ENCODE peak calls at places on chromosomes 13 and 19, in ten cellular contexts. P, Y, L, V, F, S, X, R, D and A are unnamed samples.

GRCh38 chr13:98977568-98978270 is at the start of gene DOCK9:
- DNase-seq in Y (peak), L (peak), X (no peak), V (peak), S (no peak), F (peak), R (peak), P (peak), D (peak), A (peak)

GRCh38 chr19:50679177-50680125 is 30.2 kb downstream of the C19orf81 start:
- DNase-seq in Y (peak), S (peak), V (peak), R (peak), D (peak), X (peak), P (peak), L (peak), F (peak), A (peak)

GRCh38 chr13:24365191-24365590 is 55.8 kb downstream of the C1QTNF9 start:
- DNase-seq in D (no peak), X (no peak), L (no peak), F (no peak), S (no peak), Y (no peak), P (no peak), R (no peak), V (no peak), A (no peak)

GRCh38 chr13:80802946-80803345 is 462.0 kb upstream of the SPRY2 start:
- DNase-seq in X (no peak), P (no peak), F (no peak), R (no peak), D (no peak), V (no peak), L (no peak), S (no peak), Y (no peak), A (no peak)

GRCh38 chr13:31595568-31595967 is 143.8 kb upstream of the RXFP2 start:
- DNase-seq in D (no peak), X (no peak), L (no peak), Y (no peak), R (no peak), P (no peak), V (peak), S (no peak), F (peak), A (no peak)

GRCh38 chr19:40601061-40601973 is at the start of gene LTBP4:
- DNase-seq in R (peak), Y (no peak), F (peak), V (no peak), P (no peak), D (peak), S (no peak), X (peak), L (peak), A (no peak)

GRCh38 chr13:50290186-50290585 is 274.9 kb downstream of the KCNRG start:
- DNase-seq in P (no peak), V (no peak), S (no peak), D (no peak), R (no peak), F (no peak), X (no peak), Y (no peak), L (no peak), A (no peak)

GRCh38 chr13:46324976-46325375 is 62.1 kb downstream of the RUBCNL start:
- DNase-seq in Y (no peak), P (no peak), D (no peak), F (peak), S (no peak), X (no peak), V (no peak), L (no peak), R (no peak), A (no peak)

GRCh38 chr13:60590775-60591174 is 193.8 kb downstream of the TDRD3 start:
- DNase-seq in S (no peak), X (no peak), V (peak), P (no peak), R (no peak), L (no peak), F (no peak), D (no peak), Y (no peak), A (no peak)

GRCh38 chr13:21361706-21362105 is 97.4 kb downstream of the ZDHHC20 start:
- DNase-seq in F (no peak), L (no peak), V (no peak), D (no peak), R (no peak), S (no peak), X (no peak), P (no peak), Y (no peak), A (no peak)

GRCh38 chr19:7847664-7848063 is 17.6 kb downstream of the EVI5L start:
- DNase-seq in S (no peak), V (no peak), Y (no peak), X (no peak), D (no peak), R (no peak), L (no peak), P (no peak), F (no peak), A (no peak)

GRCh38 chr13:40271511-40271910 is 394.9 kb downstream of the FOXO1 start:
- DNase-seq in P (no peak), V (no peak), Y (no peak), D (peak), S (peak), X (no peak), F (no peak), R (peak), L (peak), A (no peak)

GRCh38 chr13:111337206-111337605 is 16.8 kb downstream of the TEX29 start:
- DNase-seq in X (no peak), D (no peak), V (peak), F (peak), S (no peak), Y (no peak), L (no peak), R (no peak), P (no peak), A (no peak)

GRCh38 chr19:32067686-32068085 is 277.7 kb upstream of the ZNF507 start:
- DNase-seq in P (no peak), V (no peak), D (no peak), F (no peak), Y (no peak), L (no peak), R (no peak), X (no peak), S (no peak), A (no peak)

GRCh38 chr13:95099541-95099940 is 201.7 kb downstream of the ABCC4 start:
- DNase-seq in P (no peak), R (no peak), S (no peak), D (no peak), L (no peak), Y (no peak), F (peak), X (no peak), V (peak), A (no peak)

GRCh38 chr13:112903606-112904195 is 65.3 kb upstream of the MCF2L start:
- DNase-seq in R (no peak), Y (peak), X (no peak), V (no peak), F (no peak), L (no peak), S (no peak), P (no peak), D (peak), A (no peak)

GRCh38 chr19:52398091-52398461 is 427 bp downstream of the ZNF528 start:
- DNase-seq in D (peak), R (no peak), S (no peak), P (no peak), X (no peak), Y (peak), L (peak), V (no peak), F (peak), A (no peak)

GRCh38 chr13:30091035-30091434 is 216.3 kb downstream of the KATNAL1 start:
- DNase-seq in S (no peak), P (no peak), Y (no peak), L (no peak), X (no peak), R (no peak), D (peak), V (no peak), F (no peak), A (no peak)

GRCh38 chr13:24274452-24274971 is 34.9 kb upstream of the C1QTNF9 start:
- DNase-seq in V (no peak), P (no peak), D (no peak), R (peak), L (peak), S (peak), X (peak), Y (no peak), F (peak), A (no peak)

GRCh38 chr13:30341815-30342570 is 34.6 kb upstream of the KATNAL1 start:
- DNase-seq in D (peak), X (no peak), F (peak), P (peak), Y (peak), S (no peak), V (peak), R (peak), L (peak), A (no peak)

GRCh38 chr13:64684685-64685431 is 2545.3 kb downstream of the PCDH9 start:
- DNase-seq in L (no peak), S (no peak), V (peak), F (peak), R (no peak), X (no peak), Y (no peak), D (no peak), P (no peak), A (no peak)

GRCh38 chr19:53998223-53998622 is 6.8 kb downstream of the CACNG6 start:
- DNase-seq in X (no peak), Y (no peak), F (no peak), D (no peak), P (no peak), L (no peak), S (no peak), R (no peak), V (no peak), A (no peak)

GRCh38 chr13:21150013-21150412 is 26.3 kb downstream of the SKA3 start:
- DNase-seq in D (no peak), Y (no peak), X (no peak), F (no peak), P (no peak), L (no peak), R (no peak), S (no peak), V (no peak), A (no peak)

GRCh38 chr13:33744589-33745369 is 73.2 kb upstream of the RFC3 start:
- DNase-seq in X (no peak), D (peak), P (no peak), Y (no peak), S (no peak), R (no peak), L (no peak), V (no peak), F (peak), A (no peak)

GRCh38 chr19:38831142-38831605 is 420 bp downstream of the ECH1 start:
- DNase-seq in R (peak), S (no peak), Y (peak), P (peak), L (peak), F (peak), D (peak), V (peak), X (no peak), A (peak)

GRCh38 chr13:62512194-62513141 is 1096.8 kb upstream of the PCDH20 start:
- DNase-seq in S (no peak), L (peak), D (peak), R (no peak), Y (peak), P (peak), F (peak), X (no peak), V (peak), A (peak)

GRCh38 chr13:67052550-67053237 is 177.4 kb downstream of the PCDH9 start:
- DNase-seq in Y (no peak), L (no peak), F (no peak), R (no peak), V (no peak), X (no peak), P (no peak), S (no peak), D (no peak), A (no peak)

GRCh38 chr13:44352202-44352601 is 21.4 kb upstream of the SERP2 start:
- DNase-seq in L (no peak), X (no peak), D (no peak), R (no peak), P (no peak), V (no peak), F (no peak), Y (no peak), S (no peak), A (no peak)

GRCh38 chr13:44355643-44356042 is 18.0 kb upstream of the SERP2 start:
- DNase-seq in X (no peak), F (no peak), V (no peak), L (no peak), Y (no peak), R (no peak), P (no peak), S (no peak), D (no peak), A (no peak)

GRCh38 chr13:44352671-44353070 is 21.0 kb upstream of the SERP2 start:
- DNase-seq in V (no peak), D (no peak), X (no peak), F (no peak), L (no peak), P (no peak), S (no peak), Y (no peak), R (no peak), A (no peak)

GRCh38 chr13:44354884-44355283 is 18.7 kb upstream of the SERP2 start:
- DNase-seq in X (no peak), Y (no peak), S (no peak), L (no peak), P (no peak), V (no peak), R (no peak), F (no peak), D (no peak), A (no peak)

DNA sequence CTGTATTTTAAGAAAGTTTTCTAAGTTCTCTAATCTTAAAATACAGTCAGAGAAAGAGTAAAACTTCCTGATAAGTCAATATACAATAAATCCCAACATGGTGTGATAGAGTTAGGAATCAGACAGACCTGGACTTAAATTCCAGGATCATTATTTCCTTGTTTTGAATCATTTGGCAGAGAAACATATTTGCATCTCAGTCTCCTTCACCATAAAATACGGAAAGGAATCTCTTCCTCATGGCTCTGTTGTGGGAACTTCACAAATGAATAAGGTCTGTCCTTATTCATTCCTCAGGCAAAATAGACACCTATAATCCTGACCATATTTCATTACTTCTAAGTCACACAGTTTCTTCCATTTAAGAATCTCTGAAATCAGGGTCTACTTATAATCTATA is 19.3 kb upstream of the SERP2 start:
- DNase-seq in D (no peak), L (no peak), P (no peak), Y (no peak), S (no peak), X (no peak), F (no peak), V (no peak), R (no peak), A (no peak)
- TF ChIP-seq CTCF in D (no peak), L (no peak), P (no peak), Y (no peak), S (no peak), X (no peak), F (no peak), V (no peak), R (no peak), A (no peak)

GRCh38 chr13:76885203-76886004 is 801 bp downstream of the KCTD12 start:
- DNase-seq in S (peak), F (peak), R (peak), P (peak), X (peak), D (peak), V (peak), Y (peak), L (peak), A (peak)

GRCh38 chr13:76886005-76886291 is 257 bp downstream of the KCTD12 start:
- DNase-seq in R (no peak), F (no peak), S (no peak), L (no peak), Y (peak), D (no peak), P (no peak), V (no peak), X (no peak), A (no peak)

GRCh38 chr13:76884571-76885202 is 1.5 kb downstream of the KCTD12 start:
- DNase-seq in X (no peak), V (peak), R (peak), Y (no peak), P (no peak), L (no peak), D (no peak), S (no peak), F (peak), A (no peak)

GRCh38 chr13:76882431-76882830 is 3.8 kb downstream of the KCTD12 start:
- DNase-seq in Y (peak), P (no peak), L (peak), V (peak), D (no peak), R (no peak), S (no peak), X (no peak), F (peak), A (no peak)

GRCh38 chr13:76884167-76884566 is 2.0 kb downstream of the KCTD12 start:
- DNase-seq in Y (no peak), L (peak), P (peak), R (peak), X (no peak), D (peak), S (no peak), V (peak), F (peak), A (no peak)
- TF ChIP-seq CTCF in Y (peak), L (peak), P (no peak), R (no peak), X (no peak), D (no peak), S (no peak), V (peak), F (peak), A (peak)

GRCh38 chr13:90974249-90974954 is 373.1 kb upstream of the MIR17HG start:
- DNase-seq in R (no peak), D (no peak), Y (no peak), S (no peak), X (no peak), F (no peak), L (no peak), V (no peak), P (no peak), A (no peak)

GRCh38 chr13:90968510-90968909 is 379.0 kb upstream of the MIR17HG start:
- DNase-seq in X (no peak), L (no peak), P (no peak), V (peak), F (peak), D (peak), S (no peak), Y (no peak), R (no peak), A (peak)
- TF ChIP-seq CTCF in X (no peak), L (no peak), P (peak), V (peak), F (peak), D (no peak), S (no peak), Y (no peak), R (peak), A (peak)

DNA sequence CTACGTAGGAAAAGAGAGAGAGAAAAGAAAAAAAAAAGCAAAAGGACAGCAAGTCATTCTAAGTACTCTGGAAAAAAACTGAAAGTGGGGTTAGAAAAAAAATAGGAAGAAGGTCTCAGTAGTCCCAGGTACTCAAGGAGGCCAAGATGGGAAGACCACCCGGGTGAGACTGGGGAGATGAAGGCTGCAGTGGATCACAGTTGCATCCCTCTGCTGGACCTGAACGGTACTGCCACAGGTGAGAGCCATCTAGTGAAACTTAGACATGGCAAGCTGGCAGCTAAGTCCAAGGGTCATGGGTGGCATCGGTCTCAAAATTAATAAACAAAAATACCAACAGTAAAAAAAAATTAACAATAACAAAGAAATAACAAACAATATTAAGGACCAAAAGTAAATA is 41.0 kb upstream of the ZNF91 start:
- DNase-seq in R (no peak), S (no peak), D (no peak), L (no peak), F (no peak), P (no peak), X (no peak), V (no peak), Y (no peak), A (no peak)
- TF ChIP-seq CTCF in R (no peak), S (no peak), D (no peak), L (peak), F (peak), P (no peak), X (no peak), V (no peak), Y (no peak), A (peak)